ENCODE peak calls at places on chromosomes 4 and X, in ten cellular contexts. X, Q, T, L, A, B, M, S, J and R are unnamed samples.

GRCh38 chr4:52892880-52893279 is 30.8 kb downstream of the RASL11B start:
- DNase-seq in L (no peak), J (no peak), Q (no peak), S (no peak), B (no peak), M (no peak), T (no peak), X (no peak), A (no peak), R (no peak)

GRCh38 chr4:78720994-78721677 is 55.0 kb upstream of the BMP2K start:
- DNase-seq in T (no peak), X (no peak), A (no peak), Q (no peak), M (no peak), S (no peak), L (no peak), B (peak), J (no peak), R (no peak)

GRCh38 chr4:137200322-137200721 is 332.0 kb downstream of the PCDH18 start:
- DNase-seq in T (no peak), Q (no peak), J (no peak), X (no peak), M (no peak), S (no peak), A (no peak), L (no peak), B (no peak), R (no peak)

GRCh38 chr4:37561196-37561802 is 124.9 kb downstream of the RELL1 start:
- DNase-seq in M (no peak), A (no peak), S (peak), T (no peak), J (no peak), L (no peak), B (no peak), X (no peak), Q (no peak), R (peak)

GRCh38 chr4:88531549-88531948 is 8.0 kb upstream of the PYURF start:
- DNase-seq in M (no peak), T (no peak), A (no peak), B (no peak), X (no peak), J (no peak), Q (no peak), L (no peak), S (peak), R (no peak)

GRCh38 chr4:15396157-15396800 is 31.6 kb upstream of the C1QTNF7 start:
- DNase-seq in J (peak), X (peak), M (no peak), S (peak), T (peak), B (peak), A (peak), L (peak), Q (peak), R (peak)

GRCh38 chr4:25075851-25076250 is 45.1 kb upstream of the LGI2 start:
- DNase-seq in X (no peak), L (no peak), J (no peak), Q (no peak), T (no peak), A (no peak), S (no peak), M (no peak), B (no peak), R (no peak)

GRCh38 chrX:52865328-52865980 is 2.4 kb downstream of the XAGE3 start:
- DNase-seq in M (no peak), Q (no peak), L (no peak), A (no peak), S (no peak), J (no peak), X (no peak), B (no peak), T (no peak), R (no peak)

GRCh38 chr4:13711233-13711775 is 83.8 kb upstream of the BOD1L1 start:
- DNase-seq in J (no peak), S (no peak), M (no peak), L (no peak), T (no peak), A (no peak), B (no peak), Q (no peak), X (no peak), R (no peak)

GRCh38 chr4:47733506-47733905 is 104.4 kb downstream of the CORIN start:
- DNase-seq in T (no peak), S (no peak), J (no peak), Q (no peak), B (no peak), L (no peak), X (no peak), M (no peak), A (no peak), R (no peak)

GRCh38 chr4:146582864-146583263 is 55.8 kb upstream of the POU4F2 start:
- DNase-seq in X (peak), S (peak), Q (no peak), T (no peak), J (no peak), M (no peak), L (no peak), B (no peak), A (no peak), R (no peak)

GRCh38 chr4:159103406-159104131 is 690 bp downstream of the RAPGEF2 start:
- DNase-seq in S (peak), B (peak), T (no peak), M (peak), J (no peak), A (peak), L (no peak), X (peak), Q (peak), R (peak)

GRCh38 chr4:179867300-179867878 is 2375.8 kb upstream of the TENM3 start:
- DNase-seq in S (peak), Q (peak), J (peak), A (no peak), M (peak), X (peak), T (no peak), B (peak), L (no peak), R (no peak)

GRCh38 chr4:4461850-4462249 is 74.9 kb downstream of the NSG1 start:
- DNase-seq in Q (no peak), S (no peak), J (no peak), T (no peak), M (no peak), A (peak), B (no peak), X (no peak), L (no peak), R (no peak)

GRCh38 chrX:15349046-15349445 is 13.7 kb upstream of the PIGA start:
- DNase-seq in T (peak), B (peak), Q (peak), M (peak), X (peak), A (no peak), S (peak), J (peak), L (peak), R (peak)

GRCh38 chr4:147830987-147831386 is 99.1 kb downstream of the ARHGAP10 start:
- DNase-seq in L (no peak), Q (no peak), J (peak), A (no peak), B (no peak), S (peak), T (no peak), M (no peak), X (no peak), R (peak)

GRCh38 chr4:39469429-39470077 is 10.7 kb downstream of the LIAS start:
- DNase-seq in X (peak), B (peak), A (no peak), L (peak), Q (peak), J (peak), S (peak), M (peak), T (peak), R (peak)

GRCh38 chr4:154277164-154277563 is 214.4 kb downstream of the DCHS2 start:
- DNase-seq in Q (peak), X (no peak), M (no peak), A (no peak), B (no peak), S (no peak), J (no peak), T (no peak), L (peak), R (no peak)

GRCh38 chrX:84339507-84340364 is 151.7 kb upstream of the RPS6KA6 start:
- DNase-seq in X (no peak), J (peak), T (peak), Q (no peak), S (peak), B (no peak), A (no peak), M (no peak), L (no peak), R (no peak)

GRCh38 chr4:74734995-74735394 is 59.3 kb downstream of the BTC start:
- DNase-seq in X (no peak), T (no peak), J (no peak), B (no peak), Q (no peak), M (no peak), S (no peak), A (no peak), L (no peak), R (no peak)

GRCh38 chr4:38004887-38005286 is 44.7 kb downstream of the PTTG2 start:
- DNase-seq in L (no peak), T (no peak), J (no peak), X (no peak), S (no peak), Q (no peak), M (no peak), B (no peak), A (no peak), R (no peak)

GRCh38 chrX:1618689-1619088 is 3.8 kb downstream of the ASMT start:
- DNase-seq in M (no peak), A (no peak), L (no peak), S (no peak), X (no peak), J (no peak), Q (no peak), B (no peak), T (no peak), R (no peak)

GRCh38 chr4:76781698-76782595 is 116.0 kb downstream of the SOWAHB start:
- DNase-seq in X (no peak), L (peak), T (peak), B (no peak), A (no peak), J (peak), M (peak), Q (no peak), S (peak), R (peak)

GRCh38 chr4:146567396-146567795 is 45.7 kb upstream of the SLC10A7 start:
- DNase-seq in B (no peak), X (no peak), T (no peak), L (no peak), A (no peak), Q (no peak), J (no peak), M (no peak), S (peak), R (peak)